ENCODE peak calls at places on chromosome 19, in eight cellular contexts. One of them, this sample, is unnamed.

GRCh38 chr19:47013041-47013517 is 6.6 kb upstream of the NPAS1 start:
- DNase-seq in fibroblast of pulmonary artery: peak
- DNase-seq in uterus: peak
- DNase-seq in AG09309: peak
- DNase-seq in heart right ventricle: peak
- DNase-seq in progenitor cell of endocrine pancreas: peak
- DNase-seq in suprapubic skin: no peak
- DNase-seq in heart left ventricle: peak
- DNase-seq in this sample: peak

GRCh38 chr19:53463263-53463662 is 4.3 kb upstream of the ZNF813 start:
- DNase-seq in heart left ventricle: peak
- DNase-seq in uterus: peak
- DNase-seq in AG09309: no peak
- DNase-seq in suprapubic skin: no peak
- DNase-seq in heart right ventricle: peak
- DNase-seq in progenitor cell of endocrine pancreas: no peak
- DNase-seq in fibroblast of pulmonary artery: no peak
- DNase-seq in this sample: no peak

GRCh38 chr19:16018106-16018755 is 58.1 kb upstream of the TPM4 start:
- DNase-seq in fibroblast of pulmonary artery: no peak
- DNase-seq in progenitor cell of endocrine pancreas: no peak
- DNase-seq in heart right ventricle: no peak
- DNase-seq in suprapubic skin: no peak
- DNase-seq in heart left ventricle: no peak
- DNase-seq in AG09309: no peak
- DNase-seq in uterus: no peak
- DNase-seq in this sample: no peak

GRCh38 chr19:41837981-41838708 is 6.3 kb downstream of the LYPD4 start:
- DNase-seq in fibroblast of pulmonary artery: no peak
- DNase-seq in progenitor cell of endocrine pancreas: no peak
- DNase-seq in heart right ventricle: no peak
- DNase-seq in suprapubic skin: no peak
- DNase-seq in heart left ventricle: no peak
- DNase-seq in uterus: no peak
- DNase-seq in AG09309: no peak
- DNase-seq in this sample: no peak

GRCh38 chr19:48806818-48807589 is 3.8 kb downstream of the BCAT2 start:
- DNase-seq in heart right ventricle: no peak
- DNase-seq in heart left ventricle: no peak
- DNase-seq in suprapubic skin: no peak
- DNase-seq in fibroblast of pulmonary artery: peak
- DNase-seq in progenitor cell of endocrine pancreas: peak
- DNase-seq in uterus: no peak
- DNase-seq in AG09309: no peak
- DNase-seq in this sample: no peak

GRCh38 chr19:15866646-15867045 is 31.2 kb downstream of the CYP4F2 start:
- DNase-seq in heart left ventricle: no peak
- DNase-seq in uterus: no peak
- DNase-seq in fibroblast of pulmonary artery: no peak
- DNase-seq in AG09309: no peak
- DNase-seq in heart right ventricle: no peak
- DNase-seq in suprapubic skin: no peak
- DNase-seq in progenitor cell of endocrine pancreas: no peak
- DNase-seq in this sample: no peak

GRCh38 chr19:926595-927043 is 784 bp downstream of the ARID3A start:
- DNase-seq in fibroblast of pulmonary artery: peak
- DNase-seq in heart right ventricle: peak
- DNase-seq in heart left ventricle: peak
- DNase-seq in uterus: peak
- DNase-seq in AG09309: no peak
- DNase-seq in suprapubic skin: no peak
- DNase-seq in progenitor cell of endocrine pancreas: no peak
- DNase-seq in this sample: no peak

GRCh38 chr19:3670796-3671679 is 29.2 kb downstream of the PIP5K1C start:
- DNase-seq in progenitor cell of endocrine pancreas: no peak
- DNase-seq in AG09309: no peak
- DNase-seq in heart right ventricle: peak
- DNase-seq in suprapubic skin: no peak
- DNase-seq in heart left ventricle: peak
- DNase-seq in uterus: peak
- DNase-seq in fibroblast of pulmonary artery: peak
- DNase-seq in this sample: peak

GRCh38 chr19:10552596-10553053 is 8.9 kb downstream of the ATG4D start:
- DNase-seq in heart right ventricle: no peak
- DNase-seq in AG09309: no peak
- DNase-seq in suprapubic skin: no peak
- DNase-seq in heart left ventricle: no peak
- DNase-seq in fibroblast of pulmonary artery: no peak
- DNase-seq in uterus: no peak
- DNase-seq in progenitor cell of endocrine pancreas: no peak
- DNase-seq in this sample: no peak

GRCh38 chr19:37362733-37363132 is 8.2 kb upstream of the ZNF527 start:
- DNase-seq in fibroblast of pulmonary artery: peak
- DNase-seq in suprapubic skin: no peak
- DNase-seq in heart left ventricle: no peak
- DNase-seq in uterus: no peak
- DNase-seq in progenitor cell of endocrine pancreas: no peak
- DNase-seq in AG09309: no peak
- DNase-seq in heart right ventricle: no peak
- DNase-seq in this sample: no peak

GRCh38 chr19:56525214-56525860 is 13.4 kb upstream of the ZFP28 start:
- DNase-seq in AG09309: no peak
- DNase-seq in fibroblast of pulmonary artery: no peak
- DNase-seq in suprapubic skin: no peak
- DNase-seq in heart right ventricle: no peak
- DNase-seq in heart left ventricle: no peak
- DNase-seq in progenitor cell of endocrine pancreas: no peak
- DNase-seq in uterus: no peak
- DNase-seq in this sample: no peak

GRCh38 chr19:44722131-44723121 is 23.5 kb downstream of the CEACAM16 start:
- DNase-seq in heart left ventricle: no peak
- DNase-seq in fibroblast of pulmonary artery: no peak
- DNase-seq in heart right ventricle: no peak
- DNase-seq in uterus: no peak
- DNase-seq in suprapubic skin: no peak
- DNase-seq in progenitor cell of endocrine pancreas: no peak
- DNase-seq in AG09309: no peak
- DNase-seq in this sample: no peak

GRCh38 chr19:49210901-49211451 is 53.4 kb downstream of the TRPM4 start:
- DNase-seq in heart left ventricle: no peak
- DNase-seq in progenitor cell of endocrine pancreas: no peak
- DNase-seq in AG09309: no peak
- DNase-seq in uterus: no peak
- DNase-seq in heart right ventricle: no peak
- DNase-seq in fibroblast of pulmonary artery: no peak
- DNase-seq in suprapubic skin: no peak
- DNase-seq in this sample: no peak

GRCh38 chr19:5934779-5935472 is 20.9 kb downstream of the CAPS start:
- DNase-seq in progenitor cell of endocrine pancreas: no peak
- DNase-seq in fibroblast of pulmonary artery: peak
- DNase-seq in heart left ventricle: no peak
- DNase-seq in heart right ventricle: no peak
- DNase-seq in AG09309: peak
- DNase-seq in uterus: peak
- DNase-seq in suprapubic skin: no peak
- DNase-seq in this sample: no peak

GRCh38 chr19:12365094-12365371 is 450 bp downstream of the ZNF442 start:
- DNase-seq in progenitor cell of endocrine pancreas: no peak
- DNase-seq in heart left ventricle: no peak
- DNase-seq in uterus: no peak
- DNase-seq in fibroblast of pulmonary artery: peak
- DNase-seq in heart right ventricle: peak
- DNase-seq in suprapubic skin: no peak
- DNase-seq in AG09309: no peak
- DNase-seq in this sample: no peak

GRCh38 chr19:35138305-35138799 is 272 bp upstream of the FXYD1 start:
- DNase-seq in progenitor cell of endocrine pancreas: no peak
- DNase-seq in heart right ventricle: peak
- DNase-seq in fibroblast of pulmonary artery: no peak
- DNase-seq in uterus: peak
- DNase-seq in heart left ventricle: peak
- DNase-seq in AG09309: no peak
- DNase-seq in suprapubic skin: no peak
- DNase-seq in this sample: no peak

DNA sequence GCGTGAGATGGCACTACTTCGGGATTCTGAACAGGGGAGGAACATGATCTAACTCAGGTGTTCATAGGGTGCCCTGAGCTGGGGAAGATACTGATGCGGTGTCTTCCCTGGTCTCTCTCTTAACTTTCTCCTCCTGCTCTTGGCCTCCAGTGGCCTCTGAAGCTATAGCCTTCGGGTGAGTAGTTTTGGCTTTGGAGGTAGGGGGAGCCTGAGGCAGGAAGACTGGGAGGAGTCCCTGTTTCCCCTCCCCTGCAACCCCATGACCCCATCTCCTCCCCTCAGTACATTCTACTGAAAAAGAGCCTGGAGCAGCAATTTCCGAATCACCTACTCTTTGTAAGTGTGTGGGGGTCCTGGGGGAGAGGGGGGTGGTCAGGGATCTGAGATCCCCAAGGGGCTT is 3.5 kb downstream of the SELENOV start:
- DNase-seq in AG09309: no peak
- DNase-seq in heart right ventricle: no peak
- DNase-seq in heart left ventricle: no peak
- DNase-seq in fibroblast of pulmonary artery: no peak
- DNase-seq in progenitor cell of endocrine pancreas: no peak
- DNase-seq in suprapubic skin: no peak
- DNase-seq in uterus: no peak
- DNase-seq in this sample: no peak
- TF ChIP-seq CTCF in AG09309: no peak
- TF ChIP-seq CTCF in heart right ventricle: no peak
- TF ChIP-seq CTCF in heart left ventricle: no peak
- TF ChIP-seq CTCF in fibroblast of pulmonary artery: no peak
- TF ChIP-seq CTCF in progenitor cell of endocrine pancreas: no peak
- TF ChIP-seq CTCF in suprapubic skin: no peak
- TF ChIP-seq CTCF in uterus: no peak
- TF ChIP-seq CTCF in this sample: no peak

GRCh38 chr19:7267792-7268736 is 26.1 kb downstream of the INSR start:
- DNase-seq in uterus: no peak
- DNase-seq in heart right ventricle: no peak
- DNase-seq in suprapubic skin: no peak
- DNase-seq in heart left ventricle: no peak
- DNase-seq in progenitor cell of endocrine pancreas: no peak
- DNase-seq in fibroblast of pulmonary artery: no peak
- DNase-seq in AG09309: no peak
- DNase-seq in this sample: no peak
- TF ChIP-seq CTCF in uterus: no peak
- TF ChIP-seq CTCF in heart right ventricle: no peak
- TF ChIP-seq CTCF in suprapubic skin: no peak
- TF ChIP-seq CTCF in heart left ventricle: no peak
- TF ChIP-seq CTCF in progenitor cell of endocrine pancreas: no peak
- TF ChIP-seq CTCF in fibroblast of pulmonary artery: no peak
- TF ChIP-seq CTCF in AG09309: no peak
- TF ChIP-seq CTCF in this sample: no peak

DNA sequence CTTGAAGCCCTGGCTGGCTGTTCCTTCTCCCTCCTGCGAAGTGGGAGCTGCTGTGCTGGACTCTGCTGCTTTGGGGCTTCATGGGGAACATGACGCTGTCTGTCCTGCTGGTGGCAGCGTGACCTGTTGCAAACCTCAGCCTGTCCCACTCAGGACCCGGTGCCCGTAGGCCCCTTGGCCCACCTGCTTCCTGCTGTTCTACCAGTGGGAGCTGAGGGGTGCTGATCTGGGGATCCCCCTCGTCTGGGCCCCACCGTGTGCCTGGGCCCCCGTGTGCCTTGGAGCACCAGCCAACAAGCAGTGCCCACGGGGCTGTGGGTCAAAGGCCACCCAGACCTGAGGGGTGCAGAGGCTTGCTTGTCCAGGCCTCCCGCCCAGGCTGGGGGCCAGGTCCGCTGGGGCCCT is 5.3 kb downstream of the SPPL2B start:
- DNase-seq in heart right ventricle: no peak
- DNase-seq in AG09309: no peak
- DNase-seq in suprapubic skin: no peak
- DNase-seq in fibroblast of pulmonary artery: no peak
- DNase-seq in heart left ventricle: no peak
- DNase-seq in progenitor cell of endocrine pancreas: no peak
- DNase-seq in uterus: no peak
- DNase-seq in this sample: no peak
- TF ChIP-seq CTCF in heart right ventricle: no peak
- TF ChIP-seq CTCF in AG09309: no peak
- TF ChIP-seq CTCF in suprapubic skin: no peak
- TF ChIP-seq CTCF in fibroblast of pulmonary artery: no peak
- TF ChIP-seq CTCF in heart left ventricle: no peak
- TF ChIP-seq CTCF in progenitor cell of endocrine pancreas: no peak
- TF ChIP-seq CTCF in uterus: no peak
- TF ChIP-seq CTCF in this sample: no peak

DNA sequence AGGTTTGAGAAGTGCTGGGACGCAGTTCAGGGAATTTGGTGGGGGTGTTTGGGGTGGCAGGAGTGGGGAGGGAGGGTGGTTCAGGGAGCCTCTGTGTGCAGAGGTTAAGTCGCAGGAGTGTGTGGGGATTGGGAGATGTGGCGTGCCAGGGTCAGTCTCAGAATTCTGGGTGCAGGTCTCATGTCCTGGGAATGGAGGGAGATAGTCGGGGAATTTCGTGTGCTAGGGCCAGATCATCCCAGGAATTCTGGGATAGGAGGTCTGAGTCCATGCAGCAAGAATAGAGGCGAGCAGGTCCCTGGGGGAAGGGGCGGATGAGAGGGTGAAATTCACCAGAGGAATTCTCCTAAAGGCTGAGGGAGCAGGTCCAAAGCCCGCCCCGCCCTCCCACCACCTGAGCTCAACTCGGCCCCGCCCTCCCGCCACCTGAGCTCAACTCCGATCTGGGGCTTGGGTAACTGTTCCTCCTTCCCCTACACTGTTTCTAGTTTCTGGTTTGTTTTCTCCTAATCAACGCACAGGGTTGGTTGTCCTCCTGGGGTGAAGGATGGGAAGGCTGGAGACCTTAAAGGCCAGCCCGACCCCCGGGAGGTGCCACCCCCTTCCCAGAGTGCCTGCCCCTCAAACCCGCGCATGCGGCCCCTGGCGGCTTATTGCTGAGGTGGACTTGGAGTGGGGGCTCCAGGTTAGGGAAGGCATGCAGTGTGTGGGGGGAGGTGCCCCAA is 15.2 kb downstream of the KCNC3 start:
- DNase-seq in heart left ventricle: no peak
- DNase-seq in suprapubic skin: no peak
- DNase-seq in progenitor cell of endocrine pancreas: no peak
- DNase-seq in uterus: no peak
- DNase-seq in AG09309: no peak
- DNase-seq in heart right ventricle: no peak
- DNase-seq in fibroblast of pulmonary artery: no peak
- DNase-seq in this sample: no peak
- TF ChIP-seq CTCF in heart left ventricle: no peak
- TF ChIP-seq CTCF in suprapubic skin: no peak
- TF ChIP-seq CTCF in progenitor cell of endocrine pancreas: peak
- TF ChIP-seq CTCF in uterus: no peak
- TF ChIP-seq CTCF in AG09309: no peak
- TF ChIP-seq CTCF in heart right ventricle: no peak
- TF ChIP-seq CTCF in fibroblast of pulmonary artery: no peak
- TF ChIP-seq CTCF in this sample: no peak

GRCh38 chr19:40603071-40603718 is 2.0 kb downstream of the LTBP4 start:
- DNase-seq in progenitor cell of endocrine pancreas: no peak
- DNase-seq in heart left ventricle: no peak
- DNase-seq in suprapubic skin: no peak
- DNase-seq in heart right ventricle: no peak
- DNase-seq in uterus: no peak
- DNase-seq in fibroblast of pulmonary artery: peak
- DNase-seq in AG09309: no peak
- DNase-seq in this sample: no peak
- TF ChIP-seq CTCF in progenitor cell of endocrine pancreas: no peak
- TF ChIP-seq CTCF in heart left ventricle: no peak
- TF ChIP-seq CTCF in suprapubic skin: no peak
- TF ChIP-seq CTCF in heart right ventricle: no peak
- TF ChIP-seq CTCF in uterus: no peak
- TF ChIP-seq CTCF in fibroblast of pulmonary artery: peak
- TF ChIP-seq CTCF in AG09309: no peak
- TF ChIP-seq CTCF in this sample: no peak